ENCODE peak calls at places on chromosomes 5 and 9, in eight cellular contexts. One of them, this sample, is unnamed.

GRCh38 chr5:132807163-132807838 is 5.8 kb upstream of the SOWAHA start:
- DNase-seq in tibial nerve: no peak
- DNase-seq in heart right ventricle: no peak
- DNase-seq in pancreas: peak
- DNase-seq in H1: no peak
- DNase-seq in PC-9: no peak
- DNase-seq in sigmoid colon: peak
- DNase-seq in astrocyte of the cerebellum: no peak
- DNase-seq in this sample: peak

GRCh38 chr5:27124590-27124989 is 86.2 kb upstream of the CDH9 start:
- DNase-seq in tibial nerve: no peak
- DNase-seq in heart right ventricle: no peak
- DNase-seq in pancreas: no peak
- DNase-seq in H1: no peak
- DNase-seq in PC-9: no peak
- DNase-seq in sigmoid colon: no peak
- DNase-seq in astrocyte of the cerebellum: peak
- DNase-seq in this sample: no peak

GRCh38 chr5:157864067-157864466 is 5.1 kb upstream of the CLINT1 start:
- DNase-seq in tibial nerve: no peak
- DNase-seq in heart right ventricle: no peak
- DNase-seq in pancreas: no peak
- DNase-seq in H1: peak
- DNase-seq in PC-9: no peak
- DNase-seq in sigmoid colon: no peak
- DNase-seq in astrocyte of the cerebellum: no peak
- DNase-seq in this sample: no peak

GRCh38 chr5:68214472-68215207 is 916 bp upstream of the PIK3R1 start:
- DNase-seq in tibial nerve: no peak
- DNase-seq in heart right ventricle: no peak
- DNase-seq in pancreas: no peak
- DNase-seq in H1: no peak
- DNase-seq in PC-9: no peak
- DNase-seq in sigmoid colon: no peak
- DNase-seq in astrocyte of the cerebellum: no peak
- DNase-seq in this sample: no peak

GRCh38 chr5:124754206-124754927 is 7.9 kb upstream of the ZNF608 start:
- DNase-seq in tibial nerve: no peak
- DNase-seq in heart right ventricle: no peak
- DNase-seq in pancreas: no peak
- DNase-seq in H1: no peak
- DNase-seq in PC-9: no peak
- DNase-seq in sigmoid colon: no peak
- DNase-seq in astrocyte of the cerebellum: no peak
- DNase-seq in this sample: peak

GRCh38 chr5:107570805-107571531 is 99.8 kb downstream of the EFNA5 start:
- DNase-seq in tibial nerve: no peak
- DNase-seq in heart right ventricle: no peak
- DNase-seq in pancreas: no peak
- DNase-seq in H1: no peak
- DNase-seq in PC-9: peak
- DNase-seq in sigmoid colon: no peak
- DNase-seq in astrocyte of the cerebellum: no peak
- DNase-seq in this sample: no peak

GRCh38 chr9:3879731-3880493 is 354.1 kb upstream of the RFX3 start:
- DNase-seq in tibial nerve: no peak
- DNase-seq in heart right ventricle: no peak
- DNase-seq in pancreas: no peak
- DNase-seq in H1: no peak
- DNase-seq in PC-9: no peak
- DNase-seq in sigmoid colon: no peak
- DNase-seq in astrocyte of the cerebellum: no peak
- DNase-seq in this sample: no peak

GRCh38 chr9:89455356-89455824 is 42.5 kb downstream of the SEMA4D start:
- DNase-seq in tibial nerve: no peak
- DNase-seq in heart right ventricle: no peak
- DNase-seq in pancreas: no peak
- DNase-seq in H1: no peak
- DNase-seq in PC-9: no peak
- DNase-seq in sigmoid colon: no peak
- DNase-seq in astrocyte of the cerebellum: no peak
- DNase-seq in this sample: no peak

GRCh38 chr9:95284152-95284551 is 33.4 kb downstream of the FANCC start:
- DNase-seq in tibial nerve: no peak
- DNase-seq in heart right ventricle: no peak
- DNase-seq in pancreas: no peak
- DNase-seq in H1: no peak
- DNase-seq in PC-9: peak
- DNase-seq in sigmoid colon: no peak
- DNase-seq in astrocyte of the cerebellum: no peak
- DNase-seq in this sample: no peak

GRCh38 chr9:91159664-91160121 is 202.0 kb downstream of the AUH start:
- DNase-seq in tibial nerve: peak
- DNase-seq in heart right ventricle: peak
- DNase-seq in pancreas: peak
- DNase-seq in H1: no peak
- DNase-seq in PC-9: no peak
- DNase-seq in sigmoid colon: peak
- DNase-seq in astrocyte of the cerebellum: no peak
- DNase-seq in this sample: no peak

GRCh38 chr5:35202319-35203111 is 27.8 kb downstream of the PRLR start:
- DNase-seq in tibial nerve: peak
- DNase-seq in heart right ventricle: no peak
- DNase-seq in pancreas: no peak
- DNase-seq in H1: peak
- DNase-seq in PC-9: no peak
- DNase-seq in sigmoid colon: no peak
- DNase-seq in astrocyte of the cerebellum: peak
- DNase-seq in this sample: no peak
- TF ChIP-seq CTCF in tibial nerve: peak
- TF ChIP-seq CTCF in heart right ventricle: peak
- TF ChIP-seq CTCF in pancreas: peak
- TF ChIP-seq CTCF in H1: peak
- TF ChIP-seq CTCF in PC-9: peak
- TF ChIP-seq CTCF in sigmoid colon: no peak
- TF ChIP-seq CTCF in astrocyte of the cerebellum: peak
- TF ChIP-seq CTCF in this sample: peak

GRCh38 chr5:1016476-1016875 is 7.9 kb downstream of the NKD2 start:
- DNase-seq in tibial nerve: no peak
- DNase-seq in heart right ventricle: no peak
- DNase-seq in pancreas: no peak
- DNase-seq in H1: no peak
- DNase-seq in PC-9: no peak
- DNase-seq in sigmoid colon: peak
- DNase-seq in astrocyte of the cerebellum: no peak
- DNase-seq in this sample: no peak
- H3K4me3 ChIP-seq in tibial nerve: no peak
- H3K4me3 ChIP-seq in heart right ventricle: no peak
- H3K4me3 ChIP-seq in pancreas: no peak
- H3K4me3 ChIP-seq in H1: no peak
- H3K4me3 ChIP-seq in PC-9: no peak
- H3K4me3 ChIP-seq in sigmoid colon: no peak
- H3K4me3 ChIP-seq in astrocyte of the cerebellum: no peak
- H3K4me3 ChIP-seq in this sample: no peak

GRCh38 chr5:82174128-82174918 is 103.8 kb downstream of the RPS23 start:
- DNase-seq in tibial nerve: no peak
- DNase-seq in heart right ventricle: peak
- DNase-seq in pancreas: peak
- DNase-seq in H1: peak
- DNase-seq in PC-9: no peak
- DNase-seq in sigmoid colon: no peak
- DNase-seq in astrocyte of the cerebellum: peak
- DNase-seq in this sample: peak
- TF ChIP-seq CTCF in tibial nerve: peak
- TF ChIP-seq CTCF in heart right ventricle: peak
- TF ChIP-seq CTCF in pancreas: peak
- TF ChIP-seq CTCF in H1: peak
- TF ChIP-seq CTCF in PC-9: peak
- TF ChIP-seq CTCF in sigmoid colon: no peak
- TF ChIP-seq CTCF in astrocyte of the cerebellum: peak
- TF ChIP-seq CTCF in this sample: peak

DNA sequence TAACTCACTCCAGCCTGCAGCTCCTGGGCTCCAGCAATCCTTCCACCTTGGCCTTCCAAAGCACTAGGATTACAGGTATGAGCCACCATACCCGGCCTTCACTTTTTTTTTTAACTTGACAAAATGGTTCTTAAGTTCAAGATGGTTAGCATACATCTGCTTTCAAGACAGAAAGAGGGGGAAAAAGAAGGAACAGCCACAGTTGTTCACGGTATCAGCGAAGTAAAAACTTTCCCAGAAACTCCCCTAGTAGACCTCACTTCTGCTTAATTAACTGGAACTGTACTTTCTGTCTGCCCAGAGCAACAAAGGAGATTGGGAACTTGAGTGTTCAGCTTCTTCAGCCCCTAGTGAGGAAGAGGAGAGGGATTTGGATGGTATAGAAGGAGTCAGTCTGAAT is 116.6 kb downstream of the UGCG start:
- DNase-seq in tibial nerve: no peak
- DNase-seq in heart right ventricle: no peak
- DNase-seq in pancreas: no peak
- DNase-seq in H1: no peak
- DNase-seq in PC-9: no peak
- DNase-seq in sigmoid colon: no peak
- DNase-seq in astrocyte of the cerebellum: no peak
- DNase-seq in this sample: no peak
- H3K4me3 ChIP-seq in tibial nerve: no peak
- H3K4me3 ChIP-seq in heart right ventricle: no peak
- H3K4me3 ChIP-seq in pancreas: no peak
- H3K4me3 ChIP-seq in H1: no peak
- H3K4me3 ChIP-seq in PC-9: no peak
- H3K4me3 ChIP-seq in sigmoid colon: no peak
- H3K4me3 ChIP-seq in astrocyte of the cerebellum: no peak
- H3K4me3 ChIP-seq in this sample: no peak

DNA sequence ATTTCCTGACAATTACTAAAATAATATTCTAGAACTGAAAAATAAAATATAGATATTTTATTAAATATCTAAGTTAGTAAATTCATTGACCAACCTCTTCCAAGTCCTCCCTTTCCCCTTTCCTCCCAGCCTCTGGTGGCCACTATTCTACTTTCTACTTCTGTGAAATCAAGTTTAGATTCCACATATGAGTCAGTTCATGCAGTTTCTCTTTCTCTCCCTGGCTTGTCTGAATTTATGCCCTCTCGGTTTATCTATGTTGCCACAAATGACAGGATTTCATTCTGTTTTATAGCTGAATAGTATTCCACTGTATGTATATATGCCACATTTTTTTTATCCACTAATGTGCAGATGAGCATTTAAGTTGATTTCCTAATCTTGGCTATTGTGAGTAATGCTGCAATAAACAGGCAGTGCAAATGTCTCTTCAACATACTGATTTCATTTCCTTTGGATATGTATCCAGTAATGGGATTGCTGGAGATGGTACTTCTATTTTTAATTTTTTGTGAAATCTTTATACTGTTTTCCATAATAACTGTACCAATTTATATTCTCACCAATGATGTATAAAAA is 52.3 kb downstream of the WDR36 start:
- DNase-seq in tibial nerve: no peak
- DNase-seq in heart right ventricle: no peak
- DNase-seq in pancreas: no peak
- DNase-seq in H1: no peak
- DNase-seq in PC-9: no peak
- DNase-seq in sigmoid colon: no peak
- DNase-seq in astrocyte of the cerebellum: no peak
- DNase-seq in this sample: no peak
- TF ChIP-seq CTCF in tibial nerve: no peak
- TF ChIP-seq CTCF in heart right ventricle: no peak
- TF ChIP-seq CTCF in pancreas: no peak
- TF ChIP-seq CTCF in H1: no peak
- TF ChIP-seq CTCF in PC-9: no peak
- TF ChIP-seq CTCF in sigmoid colon: no peak
- TF ChIP-seq CTCF in astrocyte of the cerebellum: no peak
- TF ChIP-seq CTCF in this sample: no peak

DNA sequence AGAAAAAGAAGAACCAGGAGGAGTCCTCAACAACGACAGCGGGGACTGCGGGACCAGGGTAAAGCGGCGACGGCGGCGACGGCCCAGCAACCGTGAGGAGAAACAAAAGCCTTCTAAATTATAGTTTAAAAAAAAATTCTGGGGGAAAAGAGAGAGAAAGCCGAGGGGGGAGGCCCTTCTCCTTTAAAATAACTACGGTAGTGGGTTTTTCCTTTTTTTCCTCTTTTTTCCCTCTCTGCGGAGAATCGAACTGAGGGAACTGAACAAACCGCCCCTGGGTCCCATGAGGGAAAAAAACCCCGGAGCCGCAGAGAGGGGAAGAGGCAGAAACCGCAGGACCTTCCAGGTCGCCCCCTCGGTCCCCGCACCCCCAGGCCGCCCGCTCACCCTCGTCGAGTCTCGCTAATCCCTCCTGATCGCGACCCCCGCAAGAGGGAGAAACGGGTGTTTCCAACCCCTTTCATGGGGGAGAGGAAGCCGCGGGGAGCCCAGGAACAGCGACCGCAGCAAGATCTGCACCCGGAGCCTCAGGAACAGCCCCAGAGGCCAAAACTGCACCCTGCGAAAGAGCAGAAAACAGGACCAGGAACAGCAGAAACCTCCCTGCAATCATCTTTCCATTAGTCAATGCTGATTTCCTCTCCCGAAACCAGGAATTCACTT is 455 bp downstream of the CPEB4 start:
- DNase-seq in tibial nerve: no peak
- DNase-seq in heart right ventricle: peak
- DNase-seq in pancreas: peak
- DNase-seq in H1: no peak
- DNase-seq in PC-9: no peak
- DNase-seq in sigmoid colon: peak
- DNase-seq in astrocyte of the cerebellum: no peak
- DNase-seq in this sample: no peak
- H3K4me3 ChIP-seq in tibial nerve: peak
- H3K4me3 ChIP-seq in heart right ventricle: peak
- H3K4me3 ChIP-seq in pancreas: peak
- H3K4me3 ChIP-seq in H1: peak
- H3K4me3 ChIP-seq in PC-9: peak
- H3K4me3 ChIP-seq in sigmoid colon: peak
- H3K4me3 ChIP-seq in astrocyte of the cerebellum: peak
- H3K4me3 ChIP-seq in this sample: peak

GRCh38 chr5:350355-350754 is 28.8 kb downstream of the AHRR start:
- DNase-seq in tibial nerve: no peak
- DNase-seq in heart right ventricle: no peak
- DNase-seq in pancreas: no peak
- DNase-seq in H1: no peak
- DNase-seq in PC-9: no peak
- DNase-seq in sigmoid colon: no peak
- DNase-seq in astrocyte of the cerebellum: no peak
- DNase-seq in this sample: no peak
- TF ChIP-seq CTCF in tibial nerve: no peak
- TF ChIP-seq CTCF in heart right ventricle: no peak
- TF ChIP-seq CTCF in pancreas: no peak
- TF ChIP-seq CTCF in H1: peak
- TF ChIP-seq CTCF in PC-9: no peak
- TF ChIP-seq CTCF in sigmoid colon: no peak
- TF ChIP-seq CTCF in astrocyte of the cerebellum: no peak
- TF ChIP-seq CTCF in this sample: peak

This sample was measured in retinal pigment epithelial cell.